ENCODE peak calls at places on chromosomes 4 and X, in eight cellular contexts. H is tibial artery, S is MV-4-11, G is ureter, U is dorsolateral prefrontal cortex, B is pulmonary artery endothelial cell, Y is amniotic epithelial cell, X is AG04450. V is an unnamed sample.

GRCh38 chr4:122873752-122874151 is 47.1 kb downstream of the FGF2 start:
- DNase-seq in G (no peak), H (no peak), B (no peak), U (no peak), X (peak), Y (peak), S (no peak), V (no peak)

GRCh38 chr4:53186714-53187358 is 179.0 kb downstream of the SCFD2 start:
- DNase-seq in X (no peak), G (no peak), B (no peak), H (no peak), Y (no peak), S (no peak), U (no peak), V (no peak)

GRCh38 chr4:8719421-8719820 is 126.9 kb downstream of the CPZ start:
- DNase-seq in G (no peak), Y (no peak), X (no peak), B (no peak), S (no peak), U (peak), H (peak), V (no peak)

GRCh38 chr4:185624248-185624568 is 88.9 kb upstream of the PDLIM3 start:
- DNase-seq in G (no peak), Y (no peak), H (no peak), U (no peak), S (no peak), B (no peak), X (no peak), V (no peak)

GRCh38 chr4:86564795-86565194 is 29.3 kb upstream of the PTPN13 start:
- DNase-seq in Y (no peak), U (no peak), X (no peak), S (no peak), B (no peak), G (no peak), H (no peak), V (no peak)

GRCh38 chrX:108331126-108331909 is 106.9 kb downstream of the COL4A6 start:
- DNase-seq in B (no peak), X (no peak), H (no peak), S (no peak), U (no peak), Y (no peak), G (no peak), V (no peak)

GRCh38 chrX:10190367-10190766 is 33.6 kb downstream of the CLCN4 start:
- DNase-seq in S (peak), B (no peak), U (no peak), X (peak), H (no peak), Y (peak), G (no peak), V (no peak)

GRCh38 chr4:76376534-76376933 is 44.4 kb downstream of the CCDC158 start:
- DNase-seq in Y (no peak), B (no peak), G (no peak), S (no peak), X (no peak), U (no peak), H (no peak), V (no peak)

GRCh38 chr4:140277576-140277975 is 95.9 kb upstream of the SCOC start:
- DNase-seq in G (no peak), Y (no peak), B (no peak), S (no peak), H (no peak), U (no peak), X (no peak), V (no peak)

GRCh38 chr4:168631241-168632151 is 134.6 kb downstream of the PALLD start:
- DNase-seq in B (no peak), G (no peak), X (no peak), U (peak), H (peak), Y (peak), S (no peak), V (peak)

GRCh38 chr4:76554630-76555029 is 119.6 kb downstream of the SHROOM3 start:
- DNase-seq in Y (no peak), B (no peak), U (no peak), G (no peak), X (no peak), S (no peak), H (no peak), V (no peak)

GRCh38 chrX:12447448-12448154 is 309.3 kb downstream of the FRMPD4 start:
- DNase-seq in U (no peak), Y (peak), S (peak), X (peak), B (no peak), H (no peak), G (no peak), V (no peak)

GRCh38 chr4:186946682-186947294 is 223.1 kb upstream of the FAT1 start:
- DNase-seq in X (no peak), H (no peak), Y (peak), U (no peak), G (no peak), B (no peak), S (no peak), V (no peak)

GRCh38 chrX:46791927-46792825 is 33.3 kb upstream of the SLC9A7 start:
- DNase-seq in U (no peak), Y (peak), S (peak), H (no peak), X (no peak), G (peak), B (peak), V (peak)

GRCh38 chrX:10021461-10022272 is 54.5 kb downstream of the CLDN34 start:
- DNase-seq in S (no peak), B (no peak), H (no peak), Y (peak), G (no peak), U (no peak), X (no peak), V (no peak)

GRCh38 chr4:53962516-53963225 is 101.7 kb downstream of the CHIC2 start:
- DNase-seq in Y (peak), S (no peak), G (no peak), U (no peak), H (no peak), B (no peak), X (peak), V (no peak)

GRCh38 chrX:17595456-17596035 is 141.7 kb upstream of the SCML1 start:
- DNase-seq in H (no peak), Y (no peak), G (no peak), B (peak), S (peak), X (no peak), U (no peak), V (no peak)

GRCh38 chr4:55074386-55074785 is 51.0 kb downstream of the KDR start:
- DNase-seq in U (no peak), Y (peak), G (no peak), B (no peak), S (no peak), X (no peak), H (no peak), V (no peak)

GRCh38 chr4:167873536-167873935 is 218.8 kb upstream of the ANXA10 start:
- DNase-seq in Y (no peak), U (no peak), S (no peak), X (no peak), H (no peak), G (no peak), B (no peak), V (no peak)

GRCh38 chrX:100680756-100681155 is 36.8 kb downstream of the SRPX2 start:
- DNase-seq in B (no peak), Y (no peak), G (no peak), X (no peak), U (no peak), H (no peak), S (peak), V (no peak)

GRCh38 chr4:16161866-16162408 is 64.3 kb downstream of the TAPT1 start:
- DNase-seq in G (no peak), H (no peak), Y (no peak), B (no peak), X (no peak), S (no peak), U (no peak), V (no peak)

GRCh38 chr4:85784348-85784747 is 309.4 kb downstream of the ARHGAP24 start:
- DNase-seq in H (no peak), Y (no peak), B (no peak), G (no peak), S (no peak), U (no peak), X (no peak), V (no peak)

GRCh38 chrX:120269379-120270035 is 18.9 kb downstream of the ZBTB33 start:
- DNase-seq in S (no peak), Y (no peak), U (no peak), G (no peak), H (no peak), B (no peak), X (no peak), V (no peak)

V was measured in left cardiac atrium.